ENCODE peak calls at places on chromosomes 2 and 18, in seven cellular contexts. H is lower lobe of right lung, D is psoas muscle, Y is tibial nerve, N is RWPE1, B is PC-3, L is GM23248. J is an unnamed sample.

GRCh38 chr2:235332240-235332890 is 161.5 kb upstream of the AGAP1 start:
- DNase-seq in B (no peak), L (no peak), N (no peak), H (no peak), Y (no peak), D (no peak), J (no peak)

GRCh38 chr2:70094171-70094977 is 7.1 kb downstream of the PCBP1 start:
- DNase-seq in Y (no peak), L (no peak), N (no peak), B (no peak), D (no peak), H (no peak), J (no peak)

GRCh38 chr2:171409436-171409971 is 24.3 kb downstream of the METTL8 start:
- DNase-seq in N (peak; percentile 30), B (no peak), Y (no peak), H (no peak), D (no peak), L (no peak), J (no peak)

GRCh38 chr18:5630766-5631413 is 87.1 kb upstream of the EPB41L3 start:
- DNase-seq in D (no peak), B (peak; percentile 24), Y (no peak), N (no peak), L (no peak), H (no peak), J (no peak)

GRCh38 chr18:22544626-22545025 is 126.9 kb upstream of the CTAGE1 start:
- DNase-seq in B (no peak), N (no peak), L (peak; percentile 66), H (no peak), D (no peak), Y (no peak), J (no peak)

GRCh38 chr2:241841181-241842066 is 17.3 kb downstream of the PDCD1 start:
- DNase-seq in N (no peak), L (no peak), H (no peak), Y (no peak), B (no peak), D (no peak), J (no peak)

GRCh38 chr18:58954986-58955385 is 90.3 kb downstream of the ZNF532 start:
- DNase-seq in N (no peak), L (no peak), H (no peak), Y (no peak), D (no peak), B (no peak), J (no peak)

GRCh38 chr2:12173271-12173942 is 427.0 kb downstream of the LPIN1 start:
- DNase-seq in H (no peak), Y (no peak), B (peak; percentile 33), N (no peak), L (peak; percentile 27), D (no peak), J (no peak)

GRCh38 chr2:3001595-3002184 is 375.9 kb downstream of the EIPR1 start:
- DNase-seq in H (no peak), B (no peak), Y (no peak), L (peak; percentile 43), D (no peak), N (no peak), J (no peak)

GRCh38 chr18:74204543-74205152 is 56.3 kb downstream of the TIMM21 start:
- DNase-seq in B (no peak), D (no peak), H (no peak), Y (no peak), L (peak; percentile 43), N (no peak), J (no peak)

GRCh38 chr18:3383381-3383915 is 66.5 kb upstream of the TGIF1 start:
- DNase-seq in B (no peak), N (no peak), D (no peak), Y (no peak), L (no peak), H (no peak), J (no peak)

GRCh38 chr2:198756166-198756565 is 701.6 kb downstream of the SATB2 start:
- DNase-seq in Y (no peak), B (no peak), H (no peak), N (no peak), D (no peak), L (peak; percentile 78), J (no peak)

GRCh38 chr2:206851511-206851910 is 86.1 kb downstream of the FASTKD2 start:
- DNase-seq in H (no peak), Y (no peak), L (no peak), N (no peak), B (no peak), D (no peak), J (no peak)

GRCh38 chr2:212905640-212906201 is 245.7 kb downstream of the IKZF2 start:
- DNase-seq in H (no peak), D (no peak), L (no peak), N (peak; percentile 76), Y (no peak), B (peak; percentile 98), J (peak; percentile 98)

GRCh38 chr18:32209685-32210445 is 20.0 kb downstream of the MEP1B start:
- DNase-seq in L (no peak), B (no peak), Y (no peak), N (no peak), H (no peak), D (no peak), J (no peak)

GRCh38 chr2:224646242-224646846 is 61.2 kb upstream of the CUL3 start:
- DNase-seq in N (no peak), D (no peak), L (peak; percentile 31), H (no peak), B (peak; percentile 60), Y (no peak), J (no peak)

GRCh38 chr2:97868986-97869721 is 126.6 kb downstream of the TMEM131 start:
- DNase-seq in B (peak; percentile 95), H (no peak), D (peak; percentile 86), N (peak; percentile 86), L (peak; percentile 93), Y (no peak), J (peak; percentile 65)
- H3K27ac ChIP-seq in B (peak overlapping the region; percentile 100), H (no peak overlapping the region), D (peak overlapping the region; percentile 93), N (peak overlapping the region; percentile 73), L (peak overlapping the region; percentile 91), Y (no peak overlapping the region), J (peak overlapping the region; percentile 92)

DNA sequence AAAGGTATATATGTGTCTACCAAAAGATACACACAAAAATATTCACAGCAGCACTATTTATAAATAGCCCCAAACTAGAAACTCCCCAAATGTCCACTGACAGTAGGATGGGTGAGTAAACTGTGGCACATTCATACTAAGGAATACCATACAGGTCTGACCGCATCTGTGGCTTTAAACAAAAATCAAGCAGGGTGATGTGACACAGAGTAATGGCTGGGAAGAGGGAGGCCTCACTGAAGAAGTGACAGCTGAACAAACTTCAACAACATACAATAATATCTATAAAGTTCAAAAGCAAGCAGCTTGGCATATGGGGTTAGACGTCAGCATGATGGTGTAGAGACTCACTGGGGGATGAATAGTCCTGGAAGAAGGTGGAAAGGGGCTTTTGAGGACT is 115.1 kb upstream of the PPP1CB start:
- DNase-seq in N (no peak), H (no peak), D (no peak), B (no peak), Y (no peak), L (no peak), J (no peak)
- H3K27ac ChIP-seq in N (no peak overlapping the region), H (peak overlapping the region; percentile 80), D (peak overlapping the region; percentile 77), B (no peak overlapping the region), Y (no peak overlapping the region), L (no peak overlapping the region), J (no peak overlapping the region)

DNA sequence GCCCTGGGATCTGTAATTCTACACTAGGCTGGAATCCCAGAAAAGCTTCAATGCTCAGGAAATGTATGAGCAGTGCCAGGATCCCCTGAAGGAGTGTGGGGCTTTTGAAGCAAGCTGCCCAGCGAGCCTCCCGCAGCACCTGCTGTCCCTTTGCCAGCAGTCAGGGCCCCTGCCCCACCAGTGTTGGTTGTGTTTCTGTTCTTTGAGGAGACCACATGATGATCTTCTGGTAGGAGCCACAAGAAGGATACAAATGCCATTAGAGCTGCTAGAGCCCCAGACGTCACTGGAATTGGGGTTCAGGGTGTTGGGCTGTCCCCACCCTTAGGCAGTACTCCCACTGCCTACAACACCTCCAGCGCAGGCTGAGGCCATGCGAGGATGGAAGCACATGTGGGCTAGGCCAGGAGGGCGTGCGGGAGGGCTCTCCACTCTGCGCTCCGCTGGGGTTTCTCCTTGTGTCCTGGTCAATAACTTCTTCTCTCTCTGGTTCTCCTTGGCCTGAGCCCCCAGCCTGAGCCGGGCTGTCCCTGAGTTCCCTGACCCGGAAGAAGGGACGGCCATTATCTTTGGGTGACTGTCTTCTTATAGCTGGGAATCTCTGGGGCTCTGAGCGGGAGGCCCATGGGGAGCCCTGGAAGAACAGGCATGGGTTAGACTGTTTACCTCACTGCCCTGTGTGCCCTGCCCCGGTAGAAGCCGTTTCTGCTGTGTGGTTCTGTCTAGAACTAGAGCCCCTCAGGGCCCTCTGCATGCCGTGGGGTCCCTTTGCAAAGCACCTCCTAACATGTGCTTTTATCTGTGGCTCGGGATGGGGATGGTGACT is 73.9 kb downstream of the LRRFIP1 start:
- DNase-seq in D (no peak), H (no peak), L (no peak), B (no peak), N (no peak), Y (no peak), J (no peak)
- H3K27ac ChIP-seq in D (peak overlapping the region; percentile 96), H (peak overlapping the region; percentile 83), L (peak overlapping the region; percentile 84), B (no peak overlapping the region), N (peak overlapping the region; percentile 91), Y (peak overlapping the region; percentile 39), J (no peak overlapping the region)

GRCh38 chr2:28340312-28341202 is 52.1 kb upstream of the FOSL2 start:
- DNase-seq in Y (no peak), L (no peak), N (no peak), D (peak; percentile 26), B (no peak), H (no peak), J (no peak)

GRCh38 chr2:28338046-28338753 is 54.5 kb upstream of the FOSL2 start:
- DNase-seq in D (peak; percentile 90), N (no peak), Y (peak; percentile 38), H (no peak), B (no peak), L (peak; percentile 95), J (no peak)

GRCh38 chr2:28336993-28337627 is 55.5 kb upstream of the FOSL2 start:
- DNase-seq in D (peak; percentile 55), Y (no peak), L (no peak), H (no peak), B (no peak), N (no peak), J (no peak)

GRCh38 chr2:28339516-28340175 is 53.0 kb upstream of the FOSL2 start:
- DNase-seq in H (no peak), L (no peak), N (no peak), Y (no peak), B (no peak), D (peak; percentile 46), J (no peak)

GRCh38 chr2:28338754-28339325 is 53.8 kb upstream of the FOSL2 start:
- DNase-seq in D (peak; percentile 57), B (no peak), L (no peak), Y (no peak), H (no peak), N (no peak), J (no peak)
- H3K27ac ChIP-seq in D (peak overlapping the region; percentile 62), B (no peak overlapping the region), L (peak overlapping the region; percentile 63), Y (no peak overlapping the region), H (no peak overlapping the region), N (peak overlapping the region; percentile 81), J (peak overlapping the region; percentile 33)

J was measured in epithelial cell of prostate.